ENCODE peak calls at places on chromosomes 3 and 15, in five cellular contexts. M is left lung; Y is activated CD4-positive, alpha-beta T cell treated with anti-CD3 and anti-CD28 coated beads, Interleukin-2, amount 50 U/mL, for 1 hour; L is EL; A is Right ventricle myocardium superior. U is an unnamed sample.

GRCh38 chr3:127211118-127212060 is 18.5 kb downstream of the PRR23E start:
- DNase-seq in M (no peak), Y (no peak), L (no peak), A (no peak), U (no peak)

GRCh38 chr3:23075478-23075877 is 127.6 kb upstream of the UBE2E2 start:
- DNase-seq in M (no peak), Y (no peak), L (peak), A (no peak), U (no peak)

GRCh38 chr3:20575153-20575552 is 389.1 kb upstream of the SGO1 start:
- DNase-seq in M (no peak), Y (no peak), L (peak), A (no peak), U (no peak)

GRCh38 chr15:60213377-60214010 is 184.3 kb downstream of the ANXA2 start:
- DNase-seq in M (no peak), Y (no peak), L (no peak), A (no peak), U (no peak)

GRCh38 chr15:42494998-42495360 is 455 bp upstream of the SNAP23 start:
- DNase-seq in M (no peak), Y (no peak), L (peak), A (no peak), U (no peak)

GRCh38 chr3:17088602-17089313 is 204.0 kb downstream of the PLCL2 start:
- DNase-seq in M (no peak), Y (no peak), L (no peak), A (no peak), U (peak)

GRCh38 chr3:105316307-105316706 is 50.4 kb upstream of the ALCAM start:
- DNase-seq in M (no peak), Y (no peak), L (no peak), A (no peak), U (no peak)

GRCh38 chr3:105686324-105686897 is 182.4 kb downstream of the CBLB start:
- DNase-seq in M (no peak), Y (no peak), L (peak), A (no peak), U (peak)

GRCh38 chr3:134650431-134651346 is at the start of gene KY:
- DNase-seq in M (peak), Y (no peak), L (peak), A (peak), U (no peak)

GRCh38 chr15:63434567-63435219 is 53.0 kb upstream of the CA12 start:
- DNase-seq in M (no peak), Y (no peak), L (no peak), A (no peak), U (no peak)

GRCh38 chr3:164387236-164387635 is 691.1 kb downstream of the SI start:
- DNase-seq in M (no peak), Y (no peak), L (no peak), A (no peak), U (no peak)

GRCh38 chr3:43369404-43370345 is 83.3 kb downstream of the SNRK start:
- DNase-seq in M (no peak), Y (no peak), L (no peak), A (no peak), U (no peak)